ENCODE peak calls at places on chromosomes 2 and 18, in four cellular contexts. T is AG04450, O is NCI-H1417, Q is NCI-H2029. J is an unnamed sample.

GRCh38 chr2:199988176-199988575 is 32.8 kb downstream of the MAIP1 start:
- DNase-seq in Q (no peak), T (peak), O (no peak), J (peak)

GRCh38 chr2:26770986-26771586 is 7.0 kb downstream of the SLC35F6 start:
- DNase-seq in O (no peak), Q (peak), T (peak), J (peak)

GRCh38 chr18:79549638-79550000 is 130.0 kb upstream of the CTDP1 start:
- DNase-seq in Q (no peak), T (no peak), O (no peak), J (no peak)

GRCh38 chr2:239313251-239313650 is 87.6 kb downstream of the HDAC4 start:
- DNase-seq in Q (no peak), O (no peak), T (no peak), J (no peak)

GRCh38 chr2:221614274-221614673 is 42.2 kb upstream of the EPHA4 start:
- DNase-seq in T (no peak), O (no peak), Q (peak), J (no peak)

GRCh38 chr2:97713296-97714083 is at the start of gene ZAP70:
- DNase-seq in T (no peak), O (no peak), Q (no peak), J (no peak)

GRCh38 chr2:65722028-65722427 is 289.6 kb upstream of the SPRED2 start:
- DNase-seq in O (peak), Q (no peak), T (no peak), J (peak)

GRCh38 chr2:159903404-159904126 is 105.6 kb upstream of the CD302 start:
- DNase-seq in O (peak), Q (peak), T (no peak), J (peak)

GRCh38 chr2:168456526-168457176 is 579 bp downstream of the CERS6 start:
- DNase-seq in O (peak), T (no peak), Q (peak), J (peak)

GRCh38 chr2:130749078-130749477 is 6.3 kb upstream of the AMER3 start:
- DNase-seq in Q (no peak), O (no peak), T (no peak), J (no peak)

GRCh38 chr2:16525265-16525887 is 140.3 kb downstream of the CYRIA start:
- DNase-seq in Q (no peak), O (no peak), T (no peak), J (no peak)